ENCODE peak calls at places on chromosome 15, in nine cellular contexts. Z is pancreas, E is kidney, B is cardiac muscle cell, H is GM12864, M is left ventricle myocardium inferior, S is AG10803, L is uterus, T is GM23338. X is an unnamed sample.

GRCh38 chr15:88498991-88499390 is 31.5 kb downstream of the MRPS11 start:
- DNase-seq in Z (no peak), E (no peak), B (peak; percentile 33), H (no peak), M (peak; percentile 28), S (no peak), L (no peak), T (no peak), X (no peak)

GRCh38 chr15:62932436-62932835 is 110.1 kb upstream of the TPM1 start:
- DNase-seq in Z (no peak), E (no peak), B (no peak), H (no peak), M (no peak), S (peak; percentile 99), L (no peak), T (no peak), X (no peak)

GRCh38 chr15:39273805-39274411 is 307.0 kb upstream of the THBS1 start:
- DNase-seq in Z (no peak), E (no peak), B (no peak), H (no peak), M (no peak), S (no peak), L (no peak), T (no peak), X (peak; percentile 45)

GRCh38 chr15:92082217-92082843 is 228.8 kb downstream of the SLCO3A1 start:
- DNase-seq in Z (no peak), E (no peak), B (peak; percentile 75), H (no peak), M (peak; percentile 67), S (peak; percentile 66), L (peak; percentile 75), T (peak; percentile 92), X (peak; percentile 73)

GRCh38 chr15:43908641-43909040 is 81.8 kb downstream of the WDR76 start:
- DNase-seq in Z (no peak), E (no peak), B (no peak), H (no peak), M (no peak), S (no peak), L (no peak), T (no peak), X (no peak)

GRCh38 chr15:42060797-42061196 is 33.6 kb downstream of the PLA2G4D start:
- DNase-seq in Z (no peak), E (no peak), B (no peak), H (no peak), M (no peak), S (no peak), L (no peak), T (no peak), X (no peak)

GRCh38 chr15:82081904-82082810 is 36.3 kb upstream of the MEX3B start:
- DNase-seq in Z (no peak), E (no peak), B (no peak), H (no peak), M (no peak), S (peak; percentile 95), L (no peak), T (peak; percentile 89), X (peak; percentile 35)

GRCh38 chr15:88657326-88658069 is 18.7 kb downstream of the ISG20 start:
- DNase-seq in Z (no peak), E (no peak), B (peak; percentile 64), H (no peak), M (no peak), S (peak; percentile 57), L (peak; percentile 37), T (peak; percentile 76), X (peak; percentile 64)

GRCh38 chr15:100879461-100880138 is at the start of gene ALDH1A3:
- DNase-seq in Z (peak; percentile 81), E (peak; percentile 79), B (peak; percentile 25), H (no peak), M (peak; percentile 33), S (peak; percentile 61), L (peak; percentile 45), T (peak; percentile 56), X (peak; percentile 89)

GRCh38 chr15:54353726-54354125 is 375.5 kb downstream of the UNC13C start:
- DNase-seq in Z (no peak), E (no peak), B (no peak), H (no peak), M (no peak), S (no peak), L (no peak), T (no peak), X (no peak)

GRCh38 chr15:55277715-55278114 is 11.9 kb downstream of the RAB27A start:
- DNase-seq in Z (no peak), E (no peak), B (no peak), H (no peak), M (no peak), S (no peak), L (no peak), T (no peak), X (no peak)

GRCh38 chr15:77025471-77025901 is 30.6 kb downstream of the PSTPIP1 start:
- DNase-seq in Z (no peak), E (no peak), B (no peak), H (no peak), M (no peak), S (no peak), L (peak; percentile 9), T (no peak), X (no peak)

GRCh38 chr15:62824111-62824737 is 218.3 kb upstream of the TPM1 start:
- DNase-seq in Z (no peak), E (no peak), B (no peak), H (no peak), M (no peak), S (peak; percentile 76), L (no peak), T (no peak), X (peak; percentile 72)

GRCh38 chr15:66859688-66860253 is 157.7 kb downstream of the SMAD6 start:
- DNase-seq in Z (no peak), E (no peak), B (no peak), H (no peak), M (no peak), S (no peak), L (no peak), T (no peak), X (no peak)

GRCh38 chr15:62855085-62855476 is 187.5 kb upstream of the TPM1 start:
- DNase-seq in Z (no peak), E (no peak), B (no peak), H (no peak), M (no peak), S (no peak), L (no peak), T (no peak), X (no peak)

GRCh38 chr15:52137432-52138357 is 25.1 kb upstream of the BCL2L10 start:
- DNase-seq in Z (no peak), E (no peak), B (no peak), H (no peak), M (no peak), S (no peak), L (no peak), T (no peak), X (no peak)

GRCh38 chr15:70636540-70637165 is 126.7 kb downstream of the UACA start:
- DNase-seq in Z (no peak), E (no peak), B (peak; percentile 14), H (no peak), M (no peak), S (peak; percentile 24), L (no peak), T (peak; percentile 52), X (no peak)
- TF ChIP-seq CTCF in Z (no peak), E (no peak), B (peak; percentile 52), H (peak; percentile 17), M (peak; percentile 41), S (peak; percentile 65), L (peak; percentile 37), T (peak; percentile 76), X (peak; percentile 34)

DNA sequence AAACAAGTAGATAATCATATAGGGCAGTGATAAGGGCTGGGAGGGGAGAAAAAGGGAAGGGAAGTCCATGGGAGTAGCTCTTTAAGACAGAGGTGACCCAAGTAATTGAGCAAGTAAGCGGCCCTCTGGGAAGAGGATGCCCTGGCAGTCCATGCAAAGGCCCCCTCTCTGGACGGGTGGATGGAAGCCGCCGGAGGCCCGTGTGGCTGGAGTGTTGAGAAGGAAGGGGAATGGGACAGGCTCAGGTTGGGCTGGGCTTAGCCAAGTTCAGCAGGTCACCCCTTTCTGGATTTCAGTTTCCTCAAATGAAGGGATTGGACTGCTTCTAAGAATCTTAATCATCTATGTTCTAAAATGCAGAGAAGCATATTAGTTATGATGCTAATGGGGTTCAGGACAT is 32.4 kb upstream of the TRPM1 start:
- DNase-seq in Z (no peak), E (no peak), B (no peak), H (no peak), M (no peak), S (no peak), L (no peak), T (no peak), X (no peak)
- H3K4me3 ChIP-seq in Z (no peak overlapping the region), E (no peak overlapping the region), B (no peak overlapping the region), H (no peak overlapping the region), M (no peak overlapping the region), S (no peak overlapping the region), L (no peak overlapping the region), T (no peak overlapping the region), X (no peak overlapping the region)

GRCh38 chr15:58467722-58468436 is 36.1 kb downstream of the LIPC start:
- DNase-seq in Z (no peak), E (no peak), B (no peak), H (no peak), M (no peak), S (no peak), L (no peak), T (no peak), X (no peak)
- TF ChIP-seq CTCF in Z (no peak), E (no peak), B (no peak), H (no peak), M (no peak), S (no peak), L (no peak), T (no peak), X (no peak)

DNA sequence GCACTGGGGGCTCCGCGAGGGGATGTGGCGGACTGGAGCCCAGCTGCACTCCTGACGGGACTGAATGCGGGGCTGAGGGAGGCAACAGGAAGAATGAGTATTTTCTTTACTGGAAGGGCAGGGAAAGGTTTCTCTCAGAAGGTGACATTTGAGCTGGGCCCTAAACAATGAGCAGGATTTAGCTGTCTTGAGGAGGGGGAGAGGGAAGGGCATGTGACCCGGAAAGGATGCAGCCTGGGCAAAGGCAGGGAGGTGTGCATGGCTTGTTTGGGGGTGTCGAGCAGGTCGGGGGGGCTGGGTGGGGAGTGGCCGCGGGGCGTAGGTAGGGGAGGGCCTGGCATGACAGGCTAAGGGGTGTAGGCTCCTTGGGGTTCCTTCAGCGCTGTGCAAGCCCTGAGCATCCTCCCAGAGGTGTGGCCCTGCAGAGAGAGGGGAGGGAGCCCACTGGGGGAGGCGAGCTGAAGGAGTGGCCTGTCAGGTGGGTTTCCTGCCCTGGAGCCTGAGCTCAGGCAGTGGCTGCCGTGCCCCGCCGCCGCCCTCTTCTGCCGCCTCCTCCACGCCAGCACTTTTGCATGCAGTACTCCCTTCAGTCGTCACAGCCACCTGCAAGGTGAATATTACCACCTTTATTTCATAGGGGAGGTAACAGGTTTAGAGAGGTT is 17.2 kb upstream of the ANKDD1A start:
- DNase-seq in Z (no peak), E (peak; percentile 90), B (no peak), H (peak; percentile 93), M (no peak), S (no peak), L (no peak), T (peak; percentile 82), X (no peak)
- H3K4me3 ChIP-seq in Z (no peak overlapping the region), E (peak overlapping the region; percentile 45), B (no peak overlapping the region), H (peak overlapping the region; percentile 65), M (peak overlapping the region; percentile 57), S (no peak overlapping the region), L (peak overlapping the region; percentile 20), T (peak overlapping the region; percentile 60), X (peak overlapping the region; percentile 40)